ENCODE peak calls at places on chromosomes 1 and 21, in four cellular contexts. K, Z, I and O are unnamed samples.

GRCh38 chr1:8880068-8880676 is 1.7 kb upstream of the ENO1 start:
- DNase-seq in Z (peak; percentile 87), K (peak; percentile 78), I (no peak), O (no peak)

GRCh38 chr1:29282924-29283803 is 46.8 kb downstream of the PTPRU start:
- DNase-seq in K (peak; percentile 54), I (peak; percentile 84), Z (peak; percentile 84), O (peak; percentile 92)

GRCh38 chr1:78627321-78627720 is 7.1 kb downstream of the IFI44L start:
- DNase-seq in I (no peak), K (no peak), Z (no peak), O (no peak)

GRCh38 chr1:65596768-65597167 is 176.3 kb downstream of the LEPR start:
- DNase-seq in Z (no peak), I (no peak), K (no peak), O (no peak)

GRCh38 chr1:19949016-19949415 is 25.6 kb upstream of the PLA2G2E start:
- DNase-seq in Z (peak; percentile 46), I (no peak), K (peak; percentile 87), O (peak; percentile 76)

GRCh38 chr1:50027794-50028193 is 4.0 kb upstream of the AGBL4 start:
- DNase-seq in K (no peak), I (no peak), Z (no peak), O (no peak)

GRCh38 chr1:208232639-208233038 is 11.5 kb downstream of the PLXNA2 start:
- DNase-seq in I (no peak), Z (no peak), K (no peak), O (no peak)

GRCh38 chr1:151553659-151554058 is 13.6 kb downstream of the TUFT1 start:
- DNase-seq in Z (no peak), K (peak; percentile 61), I (no peak), O (no peak)

GRCh38 chr1:54716299-54717047 is 812 bp downstream of the TTC4 start:
- DNase-seq in K (peak; percentile 85), Z (no peak), I (no peak), O (no peak)

GRCh38 chr21:38352536-38353219 is 95.9 kb downstream of the KCNJ15 start:
- DNase-seq in K (peak; percentile 73), Z (peak; percentile 52), I (peak; percentile 75), O (peak; percentile 80)

GRCh38 chr1:188425687-188426086 is 1596.9 kb downstream of the PLA2G4A start:
- DNase-seq in K (peak; percentile 52), I (no peak), Z (no peak), O (peak; percentile 12)

GRCh38 chr21:27572681-27573080 is 605.8 kb upstream of the ADAMTS5 start:
- DNase-seq in K (peak; percentile 95), Z (no peak), I (no peak), O (no peak)

GRCh38 chr1:46072975-46073374 is 59.5 kb downstream of the PIK3R3 start:
- DNase-seq in I (no peak), K (peak; percentile 49), Z (no peak), O (no peak)

GRCh38 chr1:165169028-165169427 is 187.5 kb downstream of the LMX1A start:
- DNase-seq in Z (no peak), I (no peak), K (peak; percentile 93), O (no peak)

GRCh38 chr1:164602142-164602429 is 43.1 kb downstream of the PBX1 start:
- DNase-seq in Z (no peak), I (peak; percentile 38), K (peak; percentile 87), O (no peak)

GRCh38 chr1:31507221-31507620 is 69.1 kb upstream of the TINAGL1 start:
- DNase-seq in I (no peak), K (no peak), Z (no peak), O (no peak)

GRCh38 chr1:178119623-178120022 is 25.7 kb downstream of the RASAL2 start:
- DNase-seq in I (no peak), Z (peak; percentile 16), K (peak; percentile 65), O (no peak)

GRCh38 chr1:171381866-171382210 is 67.9 kb downstream of the FMO4 start:
- DNase-seq in I (no peak), K (no peak), Z (no peak), O (no peak)

GRCh38 chr1:101140041-101140718 is 96.6 kb upstream of the S1PR1 start:
- DNase-seq in I (no peak), Z (no peak), K (no peak), O (no peak)

GRCh38 chr1:54834007-54834541 is 33.0 kb upstream of the TTC22 start:
- DNase-seq in K (no peak), Z (no peak), I (no peak), O (no peak)

DNA sequence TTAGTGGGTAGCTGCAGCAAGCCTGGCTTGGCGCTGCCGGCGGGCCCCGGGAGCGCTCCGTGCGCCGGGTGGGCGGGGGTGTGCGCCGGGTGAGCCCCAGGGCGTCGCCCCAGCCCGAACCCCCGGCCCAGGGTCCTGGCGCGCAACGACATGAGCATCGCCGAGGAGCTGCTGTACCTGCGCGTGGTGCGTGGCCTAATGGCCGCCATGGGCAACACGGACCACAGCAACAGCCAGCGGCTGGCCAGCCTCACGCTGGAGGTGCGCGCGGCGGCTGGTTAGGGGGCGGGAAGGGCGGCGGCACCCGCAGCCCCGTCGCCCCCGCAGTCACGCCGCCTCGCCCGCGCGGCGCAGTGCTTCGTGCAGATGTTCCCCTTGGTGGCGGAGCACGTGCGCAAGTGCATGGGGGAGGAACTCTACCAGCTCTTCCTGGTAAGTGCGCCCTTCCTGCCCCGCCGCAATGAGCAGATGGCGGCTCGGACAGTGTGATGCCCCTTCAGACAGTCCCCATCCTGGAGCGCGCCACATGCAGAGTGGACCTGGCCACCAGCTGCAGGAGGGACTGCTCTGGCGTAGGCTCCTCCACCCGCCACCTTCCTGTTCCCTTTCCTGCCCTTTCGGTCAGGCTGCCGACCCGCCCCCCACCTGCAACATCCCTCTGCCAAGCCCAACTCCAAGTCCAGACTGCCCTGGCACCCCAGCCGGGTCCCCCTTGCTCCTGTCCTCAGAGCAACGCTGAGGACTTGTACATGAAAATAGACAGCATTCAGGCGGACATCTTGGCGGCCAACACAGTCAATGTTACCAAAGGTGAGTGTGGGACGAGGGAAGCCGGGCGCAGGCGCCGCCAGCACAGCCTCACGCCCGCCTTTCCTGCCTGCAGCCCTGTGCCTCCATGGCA is 6.3 kb downstream of the RNU5D-1 start:
- DNase-seq in K (no peak), Z (no peak), I (no peak), O (no peak)
- TF ChIP-seq CTCF in K (no peak), Z (no peak), I (no peak), O (no peak)

GRCh38 chr1:153679337-153680119 is 1.0 kb downstream of the NPR1 start:
- DNase-seq in Z (no peak), I (peak; percentile 72), K (no peak), O (peak; percentile 33)
- TF ChIP-seq CTCF in Z (peak; percentile 14), I (peak; percentile 60), K (no peak), O (peak; percentile 25)

GRCh38 chr1:162357681-162358266 is 18.9 kb downstream of the SPATA46 start:
- DNase-seq in I (peak; percentile 63), Z (no peak), K (peak; percentile 43), O (peak; percentile 71)
- TF ChIP-seq CTCF in I (peak; percentile 83), Z (peak; percentile 47), K (peak; percentile 77), O (peak; percentile 68)

GRCh38 chr1:232635778-232636356 is 5.9 kb upstream of the SIPA1L2 start:
- DNase-seq in Z (no peak), K (no peak), I (no peak), O (peak; percentile 70)
- TF ChIP-seq CTCF in Z (peak; percentile 87), K (peak; percentile 84), I (peak; percentile 56), O (peak; percentile 69)

GRCh38 chr1:224774378-224774777 is 155.1 kb upstream of the DNAH14 start:
- DNase-seq in K (no peak), Z (no peak), I (no peak), O (no peak)
- TF ChIP-seq CTCF in K (peak; percentile 23), Z (no peak), I (peak; percentile 42), O (peak; percentile 10)

DNA sequence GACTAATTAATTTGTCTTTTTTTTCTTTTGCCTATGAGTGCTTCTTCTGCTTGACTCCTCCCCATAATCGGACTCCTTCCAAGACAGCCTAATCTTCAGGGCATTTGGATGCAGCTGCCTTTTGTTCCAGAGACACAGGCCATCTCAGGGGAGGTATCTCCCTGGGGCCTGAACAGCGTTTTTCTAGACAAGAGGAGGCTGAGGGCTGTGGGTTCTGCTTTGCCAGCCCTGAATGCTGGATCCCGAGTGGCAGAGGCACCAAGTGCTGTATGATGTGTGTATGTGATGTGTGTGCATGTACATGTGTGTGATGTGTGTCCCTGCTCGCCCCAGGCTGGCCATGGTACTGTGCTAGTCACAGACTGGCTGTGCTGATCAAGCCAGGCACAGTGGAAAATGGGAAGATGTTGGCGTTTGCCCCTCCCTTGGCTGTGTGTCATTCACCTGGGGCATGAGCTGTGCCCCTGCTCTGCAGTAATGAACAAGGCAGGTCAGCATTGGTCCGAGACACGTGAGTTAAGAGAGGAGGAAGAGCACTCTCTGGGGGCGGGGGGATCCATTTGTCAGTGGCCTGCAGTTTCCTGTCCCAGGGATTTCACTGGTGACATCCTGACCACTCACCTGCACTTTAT is 77.2 kb downstream of the ADARB1 start:
- DNase-seq in Z (no peak), K (no peak), I (peak; percentile 5), O (no peak)
- TF ChIP-seq CTCF in Z (no peak), K (no peak), I (no peak), O (no peak)

GRCh38 chr1:67747667-67748066 is 62.7 kb downstream of the GADD45A start:
- DNase-seq in Z (no peak), I (no peak), K (no peak), O (peak; percentile 78)

GRCh38 chr1:67746299-67746698 is 61.3 kb downstream of the GADD45A start:
- DNase-seq in K (no peak), Z (no peak), I (no peak), O (no peak)

GRCh38 chr1:67748630-67749029 is 63.6 kb downstream of the GADD45A start:
- DNase-seq in K (peak; percentile 53), Z (no peak), I (no peak), O (peak; percentile 83)

GRCh38 chr1:67749263-67749843 is 64.4 kb downstream of the GADD45A start:
- DNase-seq in K (no peak), Z (no peak), I (no peak), O (no peak)

DNA sequence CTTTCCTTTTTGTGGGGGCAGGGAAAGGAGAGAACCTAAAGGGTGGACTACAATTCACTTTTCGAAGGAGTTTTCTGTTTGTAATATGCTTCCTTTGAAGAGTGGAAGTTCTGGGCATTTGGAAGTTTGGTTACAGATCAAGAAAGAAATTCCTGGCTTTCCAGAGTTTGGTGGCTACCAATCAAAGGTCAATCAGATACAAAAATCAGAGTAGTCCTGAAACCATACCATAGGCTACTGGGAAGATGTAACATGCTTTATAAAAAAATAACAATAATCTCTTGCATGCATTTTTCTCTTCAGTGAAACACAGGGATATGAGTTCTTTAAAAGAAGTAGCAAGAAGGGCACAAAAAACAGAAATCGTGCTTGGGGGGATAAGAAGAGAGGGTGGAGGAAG is 63.1 kb downstream of the GADD45A start:
- DNase-seq in Z (no peak), I (no peak), K (no peak), O (no peak)
- TF ChIP-seq CTCF in Z (no peak), I (no peak), K (no peak), O (no peak)

GRCh38 chr1:200540281-200540680 is 80.3 kb downstream of the KIF14 start:
- DNase-seq in Z (no peak), K (no peak), I (no peak), O (no peak)

GRCh38 chr1:200530551-200531261 is 89.8 kb downstream of the KIF14 start:
- DNase-seq in K (no peak), Z (no peak), I (no peak), O (no peak)

DNA sequence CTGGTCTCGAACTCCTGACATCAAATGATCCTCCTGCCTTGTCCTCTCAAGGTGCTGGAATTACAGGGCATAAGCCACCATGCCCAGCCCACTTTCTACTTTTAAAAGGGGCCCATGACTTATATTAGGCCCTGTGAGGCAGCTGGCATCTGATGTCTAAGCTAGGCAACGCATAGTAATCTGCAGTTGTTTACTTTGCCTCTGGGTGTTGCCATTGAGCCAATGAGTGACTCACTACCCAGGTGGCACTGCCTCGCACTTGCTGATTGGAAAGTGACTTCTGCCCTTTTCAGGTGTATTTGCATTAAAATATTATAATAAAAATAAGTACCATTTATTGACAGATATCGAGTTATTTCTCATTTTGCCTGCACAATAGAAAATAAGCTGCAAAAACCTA is 84.9 kb downstream of the KIF14 start:
- DNase-seq in I (peak; percentile 58), Z (no peak), K (peak; percentile 75), O (no peak)
- TF ChIP-seq CTCF in I (peak; percentile 83), Z (no peak), K (peak; percentile 69), O (no peak)